ENCODE peak calls at places on chromosomes 7 and 10, in ten cellular contexts. One of them, this sample, is unnamed.

GRCh38 chr7:96235281-96235680 is 86.6 kb downstream of the SLC25A13 start:
- DNase-seq in brain microvascular endothelial cell: no peak
- DNase-seq in left lung: no peak
- DNase-seq in GM20000: no peak
- DNase-seq in astrocyte of the spinal cord: no peak
- DNase-seq in lower leg skin: no peak
- DNase-seq in activated CD8-positive, alpha-beta T cell treated with anti-CD3 and anti-CD28 coated beads for 36 hours: no peak
- DNase-seq in neural progenitor cell: no peak
- DNase-seq in HFF-Myc: no peak
- DNase-seq in IMR-90: no peak
- DNase-seq in this sample: no peak

GRCh38 chr10:16195178-16195769 is 241.5 kb upstream of the PTER start:
- DNase-seq in activated CD8-positive, alpha-beta T cell treated with anti-CD3 and anti-CD28 coated beads for 36 hours: peak; percentile 4
- DNase-seq in left lung: no peak
- DNase-seq in brain microvascular endothelial cell: no peak
- DNase-seq in lower leg skin: no peak
- DNase-seq in GM20000: no peak
- DNase-seq in HFF-Myc: no peak
- DNase-seq in astrocyte of the spinal cord: no peak
- DNase-seq in IMR-90: no peak
- DNase-seq in neural progenitor cell: no peak
- DNase-seq in this sample: no peak

GRCh38 chr7:115328018-115328417 is 406.1 kb downstream of the MDFIC start:
- DNase-seq in activated CD8-positive, alpha-beta T cell treated with anti-CD3 and anti-CD28 coated beads for 36 hours: no peak
- DNase-seq in GM20000: no peak
- DNase-seq in neural progenitor cell: no peak
- DNase-seq in brain microvascular endothelial cell: no peak
- DNase-seq in lower leg skin: no peak
- DNase-seq in astrocyte of the spinal cord: peak; percentile 2
- DNase-seq in HFF-Myc: no peak
- DNase-seq in IMR-90: no peak
- DNase-seq in left lung: no peak
- DNase-seq in this sample: no peak

GRCh38 chr10:43256531-43257209 is 10.2 kb downstream of the RASGEF1A start:
- DNase-seq in astrocyte of the spinal cord: no peak
- DNase-seq in GM20000: no peak
- DNase-seq in brain microvascular endothelial cell: no peak
- DNase-seq in left lung: no peak
- DNase-seq in HFF-Myc: no peak
- DNase-seq in IMR-90: no peak
- DNase-seq in activated CD8-positive, alpha-beta T cell treated with anti-CD3 and anti-CD28 coated beads for 36 hours: no peak
- DNase-seq in neural progenitor cell: no peak
- DNase-seq in lower leg skin: no peak
- DNase-seq in this sample: no peak

GRCh38 chr7:30845426-30846135 is 66.1 kb upstream of the AQP1 start:
- DNase-seq in lower leg skin: no peak
- DNase-seq in neural progenitor cell: no peak
- DNase-seq in activated CD8-positive, alpha-beta T cell treated with anti-CD3 and anti-CD28 coated beads for 36 hours: no peak
- DNase-seq in HFF-Myc: no peak
- DNase-seq in GM20000: no peak
- DNase-seq in left lung: peak; percentile 82
- DNase-seq in IMR-90: peak; percentile 65
- DNase-seq in brain microvascular endothelial cell: no peak
- DNase-seq in astrocyte of the spinal cord: peak; percentile 33
- DNase-seq in this sample: no peak

GRCh38 chr10:123809632-123810031 is 82.0 kb downstream of the CPXM2 start:
- DNase-seq in astrocyte of the spinal cord: no peak
- DNase-seq in lower leg skin: no peak
- DNase-seq in brain microvascular endothelial cell: no peak
- DNase-seq in neural progenitor cell: no peak
- DNase-seq in IMR-90: no peak
- DNase-seq in left lung: no peak
- DNase-seq in activated CD8-positive, alpha-beta T cell treated with anti-CD3 and anti-CD28 coated beads for 36 hours: no peak
- DNase-seq in HFF-Myc: no peak
- DNase-seq in GM20000: no peak
- DNase-seq in this sample: no peak

GRCh38 chr7:136869006-136869961 is 832 bp downstream of the CHRM2 start:
- DNase-seq in GM20000: no peak
- DNase-seq in IMR-90: peak; percentile 59
- DNase-seq in left lung: no peak
- DNase-seq in brain microvascular endothelial cell: no peak
- DNase-seq in neural progenitor cell: peak; percentile 64
- DNase-seq in activated CD8-positive, alpha-beta T cell treated with anti-CD3 and anti-CD28 coated beads for 36 hours: no peak
- DNase-seq in astrocyte of the spinal cord: peak; percentile 41
- DNase-seq in HFF-Myc: no peak
- DNase-seq in lower leg skin: no peak
- DNase-seq in this sample: peak; percentile 49

GRCh38 chr10:7412482-7413251 is 1.8 kb upstream of the SFMBT2 start:
- DNase-seq in lower leg skin: no peak
- DNase-seq in astrocyte of the spinal cord: no peak
- DNase-seq in HFF-Myc: no peak
- DNase-seq in GM20000: peak; percentile 62
- DNase-seq in neural progenitor cell: peak; percentile 84
- DNase-seq in activated CD8-positive, alpha-beta T cell treated with anti-CD3 and anti-CD28 coated beads for 36 hours: peak; percentile 66
- DNase-seq in IMR-90: no peak
- DNase-seq in brain microvascular endothelial cell: no peak
- DNase-seq in left lung: peak; percentile 66
- DNase-seq in this sample: peak; percentile 71

GRCh38 chr7:129615018-129615417 is 3.5 kb downstream of the NRF1 start:
- DNase-seq in neural progenitor cell: no peak
- DNase-seq in astrocyte of the spinal cord: no peak
- DNase-seq in GM20000: peak; percentile 62
- DNase-seq in left lung: no peak
- DNase-seq in lower leg skin: no peak
- DNase-seq in brain microvascular endothelial cell: no peak
- DNase-seq in activated CD8-positive, alpha-beta T cell treated with anti-CD3 and anti-CD28 coated beads for 36 hours: peak; percentile 61
- DNase-seq in HFF-Myc: no peak
- DNase-seq in IMR-90: peak; percentile 72
- DNase-seq in this sample: peak; percentile 34

GRCh38 chr7:7620644-7621210 is 19.8 kb upstream of the UMAD1 start:
- DNase-seq in astrocyte of the spinal cord: no peak
- DNase-seq in GM20000: no peak
- DNase-seq in left lung: no peak
- DNase-seq in lower leg skin: no peak
- DNase-seq in IMR-90: no peak
- DNase-seq in brain microvascular endothelial cell: no peak
- DNase-seq in activated CD8-positive, alpha-beta T cell treated with anti-CD3 and anti-CD28 coated beads for 36 hours: no peak
- DNase-seq in neural progenitor cell: no peak
- DNase-seq in HFF-Myc: no peak
- DNase-seq in this sample: no peak

GRCh38 chr10:18607503-18607902 is 43.9 kb downstream of the NSUN6 start:
- DNase-seq in GM20000: no peak
- DNase-seq in lower leg skin: peak; percentile 21
- DNase-seq in activated CD8-positive, alpha-beta T cell treated with anti-CD3 and anti-CD28 coated beads for 36 hours: peak; percentile 15
- DNase-seq in astrocyte of the spinal cord: peak; percentile 87
- DNase-seq in HFF-Myc: peak; percentile 78
- DNase-seq in left lung: no peak
- DNase-seq in brain microvascular endothelial cell: peak; percentile 91
- DNase-seq in IMR-90: peak; percentile 89
- DNase-seq in neural progenitor cell: no peak
- DNase-seq in this sample: peak; percentile 89

GRCh38 chr7:79624336-79624735 is 170.9 kb upstream of the MAGI2 start:
- DNase-seq in lower leg skin: no peak
- DNase-seq in astrocyte of the spinal cord: no peak
- DNase-seq in activated CD8-positive, alpha-beta T cell treated with anti-CD3 and anti-CD28 coated beads for 36 hours: no peak
- DNase-seq in GM20000: no peak
- DNase-seq in brain microvascular endothelial cell: no peak
- DNase-seq in IMR-90: no peak
- DNase-seq in left lung: no peak
- DNase-seq in HFF-Myc: no peak
- DNase-seq in neural progenitor cell: no peak
- DNase-seq in this sample: no peak

GRCh38 chr7:24920702-24921679 is 59.0 kb downstream of the OSBPL3 start:
- DNase-seq in astrocyte of the spinal cord: no peak
- DNase-seq in lower leg skin: no peak
- DNase-seq in activated CD8-positive, alpha-beta T cell treated with anti-CD3 and anti-CD28 coated beads for 36 hours: peak; percentile 39
- DNase-seq in brain microvascular endothelial cell: no peak
- DNase-seq in IMR-90: no peak
- DNase-seq in HFF-Myc: no peak
- DNase-seq in left lung: peak; percentile 62
- DNase-seq in GM20000: no peak
- DNase-seq in neural progenitor cell: peak; percentile 32
- DNase-seq in this sample: no peak

GRCh38 chr10:34156781-34157425 is 658.2 kb downstream of the PARD3 start:
- DNase-seq in lower leg skin: no peak
- DNase-seq in left lung: no peak
- DNase-seq in HFF-Myc: peak; percentile 83
- DNase-seq in brain microvascular endothelial cell: peak; percentile 61
- DNase-seq in GM20000: no peak
- DNase-seq in IMR-90: peak; percentile 67
- DNase-seq in astrocyte of the spinal cord: peak; percentile 30
- DNase-seq in neural progenitor cell: no peak
- DNase-seq in activated CD8-positive, alpha-beta T cell treated with anti-CD3 and anti-CD28 coated beads for 36 hours: no peak
- DNase-seq in this sample: peak; percentile 27

GRCh38 chr10:93719901-93720300 is 17.5 kb upstream of the FRA10AC1 start:
- DNase-seq in astrocyte of the spinal cord: no peak
- DNase-seq in GM20000: no peak
- DNase-seq in activated CD8-positive, alpha-beta T cell treated with anti-CD3 and anti-CD28 coated beads for 36 hours: no peak
- DNase-seq in HFF-Myc: no peak
- DNase-seq in left lung: no peak
- DNase-seq in lower leg skin: no peak
- DNase-seq in neural progenitor cell: no peak
- DNase-seq in brain microvascular endothelial cell: no peak
- DNase-seq in IMR-90: no peak
- DNase-seq in this sample: no peak

GRCh38 chr10:111281516-111281915 is 204.7 kb downstream of the ADRA2A start:
- DNase-seq in brain microvascular endothelial cell: no peak
- DNase-seq in lower leg skin: no peak
- DNase-seq in left lung: no peak
- DNase-seq in IMR-90: no peak
- DNase-seq in astrocyte of the spinal cord: no peak
- DNase-seq in HFF-Myc: no peak
- DNase-seq in GM20000: no peak
- DNase-seq in activated CD8-positive, alpha-beta T cell treated with anti-CD3 and anti-CD28 coated beads for 36 hours: no peak
- DNase-seq in neural progenitor cell: peak; percentile 54
- DNase-seq in this sample: no peak
- TF ChIP-seq CTCF in brain microvascular endothelial cell: no peak
- TF ChIP-seq CTCF in lower leg skin: no peak
- TF ChIP-seq CTCF in left lung: peak; percentile 25
- TF ChIP-seq CTCF in IMR-90: no peak
- TF ChIP-seq CTCF in astrocyte of the spinal cord: no peak
- TF ChIP-seq CTCF in HFF-Myc: no peak
- TF ChIP-seq CTCF in GM20000: no peak
- TF ChIP-seq CTCF in activated CD8-positive, alpha-beta T cell treated with anti-CD3 and anti-CD28 coated beads for 36 hours: no peak
- TF ChIP-seq CTCF in neural progenitor cell: peak; percentile 60
- TF ChIP-seq CTCF in this sample: no peak

GRCh38 chr10:90779573-90779972 is 78.3 kb downstream of the HTR7 start:
- DNase-seq in IMR-90: peak; percentile 6
- DNase-seq in astrocyte of the spinal cord: no peak
- DNase-seq in left lung: no peak
- DNase-seq in brain microvascular endothelial cell: no peak
- DNase-seq in lower leg skin: no peak
- DNase-seq in activated CD8-positive, alpha-beta T cell treated with anti-CD3 and anti-CD28 coated beads for 36 hours: no peak
- DNase-seq in neural progenitor cell: peak; percentile 10
- DNase-seq in HFF-Myc: peak; percentile 14
- DNase-seq in GM20000: no peak
- DNase-seq in this sample: no peak
- TF ChIP-seq CTCF in IMR-90: peak; percentile 21
- TF ChIP-seq CTCF in astrocyte of the spinal cord: peak; percentile 31
- TF ChIP-seq CTCF in left lung: no peak
- TF ChIP-seq CTCF in brain microvascular endothelial cell: peak; percentile 52
- TF ChIP-seq CTCF in lower leg skin: no peak
- TF ChIP-seq CTCF in activated CD8-positive, alpha-beta T cell treated with anti-CD3 and anti-CD28 coated beads for 36 hours: no peak
- TF ChIP-seq CTCF in neural progenitor cell: peak; percentile 38
- TF ChIP-seq CTCF in HFF-Myc: peak; percentile 36
- TF ChIP-seq CTCF in GM20000: no peak
- TF ChIP-seq CTCF in this sample: peak; percentile 30

GRCh38 chr10:88472540-88472939 is 110.6 kb downstream of the RNLS start:
- DNase-seq in lower leg skin: no peak
- DNase-seq in activated CD8-positive, alpha-beta T cell treated with anti-CD3 and anti-CD28 coated beads for 36 hours: no peak
- DNase-seq in astrocyte of the spinal cord: no peak
- DNase-seq in GM20000: no peak
- DNase-seq in neural progenitor cell: no peak
- DNase-seq in IMR-90: peak; percentile 19
- DNase-seq in HFF-Myc: no peak
- DNase-seq in brain microvascular endothelial cell: no peak
- DNase-seq in left lung: no peak
- DNase-seq in this sample: peak; percentile 58
- TF ChIP-seq CTCF in lower leg skin: no peak
- TF ChIP-seq CTCF in activated CD8-positive, alpha-beta T cell treated with anti-CD3 and anti-CD28 coated beads for 36 hours: no peak
- TF ChIP-seq CTCF in astrocyte of the spinal cord: no peak
- TF ChIP-seq CTCF in GM20000: no peak
- TF ChIP-seq CTCF in neural progenitor cell: no peak
- TF ChIP-seq CTCF in IMR-90: no peak
- TF ChIP-seq CTCF in HFF-Myc: no peak
- TF ChIP-seq CTCF in brain microvascular endothelial cell: peak; percentile 35
- TF ChIP-seq CTCF in left lung: no peak
- TF ChIP-seq CTCF in this sample: no peak

GRCh38 chr10:74075906-74076305 is 74.7 kb downstream of the AP3M1 start:
- DNase-seq in HFF-Myc: no peak
- DNase-seq in activated CD8-positive, alpha-beta T cell treated with anti-CD3 and anti-CD28 coated beads for 36 hours: no peak
- DNase-seq in GM20000: no peak
- DNase-seq in neural progenitor cell: no peak
- DNase-seq in IMR-90: no peak
- DNase-seq in lower leg skin: no peak
- DNase-seq in astrocyte of the spinal cord: no peak
- DNase-seq in brain microvascular endothelial cell: no peak
- DNase-seq in left lung: no peak
- DNase-seq in this sample: no peak

GRCh38 chr10:74079028-74079913 is 71.4 kb downstream of the AP3M1 start:
- DNase-seq in left lung: no peak
- DNase-seq in astrocyte of the spinal cord: peak; percentile 68
- DNase-seq in lower leg skin: no peak
- DNase-seq in neural progenitor cell: no peak
- DNase-seq in brain microvascular endothelial cell: no peak
- DNase-seq in activated CD8-positive, alpha-beta T cell treated with anti-CD3 and anti-CD28 coated beads for 36 hours: peak; percentile 33
- DNase-seq in IMR-90: peak; percentile 33
- DNase-seq in GM20000: no peak
- DNase-seq in HFF-Myc: no peak
- DNase-seq in this sample: no peak

GRCh38 chr10:74078037-74078436 is 72.6 kb downstream of the AP3M1 start:
- DNase-seq in astrocyte of the spinal cord: peak; percentile 77
- DNase-seq in left lung: no peak
- DNase-seq in lower leg skin: no peak
- DNase-seq in GM20000: no peak
- DNase-seq in IMR-90: peak; percentile 66
- DNase-seq in brain microvascular endothelial cell: peak; percentile 65
- DNase-seq in activated CD8-positive, alpha-beta T cell treated with anti-CD3 and anti-CD28 coated beads for 36 hours: peak; percentile 91
- DNase-seq in HFF-Myc: no peak
- DNase-seq in neural progenitor cell: no peak
- DNase-seq in this sample: no peak

GRCh38 chr10:74076961-74077360 is 73.7 kb downstream of the AP3M1 start:
- DNase-seq in neural progenitor cell: no peak
- DNase-seq in lower leg skin: no peak
- DNase-seq in HFF-Myc: no peak
- DNase-seq in left lung: no peak
- DNase-seq in IMR-90: peak; percentile 44
- DNase-seq in activated CD8-positive, alpha-beta T cell treated with anti-CD3 and anti-CD28 coated beads for 36 hours: no peak
- DNase-seq in brain microvascular endothelial cell: no peak
- DNase-seq in astrocyte of the spinal cord: no peak
- DNase-seq in GM20000: no peak
- DNase-seq in this sample: no peak

DNA sequence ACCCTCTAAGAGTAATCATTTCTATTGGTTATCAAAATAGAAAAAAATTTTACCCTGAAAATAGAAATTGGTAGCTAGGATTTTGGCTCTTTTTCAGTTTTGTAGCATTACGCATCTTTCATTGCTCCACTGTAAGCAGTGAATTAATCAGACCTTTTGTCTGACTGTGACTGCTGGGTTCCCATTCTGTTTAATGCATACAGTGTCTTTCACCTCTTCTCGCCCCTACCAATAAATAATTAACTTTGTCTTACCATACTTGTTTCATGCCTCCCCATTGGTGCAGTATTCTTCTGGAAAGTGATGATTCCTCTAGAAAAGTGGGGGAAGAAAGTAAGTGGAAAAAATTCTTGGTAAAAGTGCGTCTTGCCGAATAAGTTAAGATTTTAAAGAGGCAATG is 73.2 kb downstream of the AP3M1 start:
- DNase-seq in neural progenitor cell: no peak
- DNase-seq in IMR-90: no peak
- DNase-seq in astrocyte of the spinal cord: no peak
- DNase-seq in lower leg skin: no peak
- DNase-seq in HFF-Myc: no peak
- DNase-seq in left lung: no peak
- DNase-seq in GM20000: no peak
- DNase-seq in brain microvascular endothelial cell: no peak
- DNase-seq in activated CD8-positive, alpha-beta T cell treated with anti-CD3 and anti-CD28 coated beads for 36 hours: no peak
- DNase-seq in this sample: no peak
- TF ChIP-seq CTCF in neural progenitor cell: no peak
- TF ChIP-seq CTCF in IMR-90: no peak
- TF ChIP-seq CTCF in astrocyte of the spinal cord: no peak
- TF ChIP-seq CTCF in lower leg skin: no peak
- TF ChIP-seq CTCF in HFF-Myc: no peak
- TF ChIP-seq CTCF in left lung: no peak
- TF ChIP-seq CTCF in GM20000: no peak
- TF ChIP-seq CTCF in brain microvascular endothelial cell: no peak
- TF ChIP-seq CTCF in activated CD8-positive, alpha-beta T cell treated with anti-CD3 and anti-CD28 coated beads for 36 hours: no peak
- TF ChIP-seq CTCF in this sample: no peak